ENCODE peak calls at places on chromosomes 12 and 14, in ten cellular contexts. One of them, this sample, is unnamed. For H3K27me3, the result is how much of the 10 kb centered on the place peaks cover.

GRCh38 chr12:69068431-69068830 is 135.5 kb upstream of the CPM start:
- DNase-seq in esophagus squamous epithelium: no peak
- DNase-seq in sigmoid colon: no peak
- DNase-seq in suprapubic skin: no peak
- DNase-seq in Peyer's patch: peak
- DNase-seq in H1: no peak
- DNase-seq in uterus: no peak
- DNase-seq in ovary: no peak
- DNase-seq in prostate gland: no peak
- DNase-seq in spleen: no peak
- DNase-seq in this sample: peak

GRCh38 chr12:44477331-44477980 is 398.7 kb downstream of the NELL2 start:
- DNase-seq in suprapubic skin: no peak
- DNase-seq in sigmoid colon: no peak
- DNase-seq in H1: no peak
- DNase-seq in prostate gland: no peak
- DNase-seq in esophagus squamous epithelium: no peak
- DNase-seq in ovary: no peak
- DNase-seq in Peyer's patch: no peak
- DNase-seq in uterus: no peak
- DNase-seq in spleen: no peak
- DNase-seq in this sample: no peak

GRCh38 chr12:30450872-30451271 is 244.8 kb downstream of the IPO8 start:
- DNase-seq in esophagus squamous epithelium: no peak
- DNase-seq in spleen: no peak
- DNase-seq in sigmoid colon: no peak
- DNase-seq in Peyer's patch: no peak
- DNase-seq in uterus: no peak
- DNase-seq in suprapubic skin: no peak
- DNase-seq in H1: no peak
- DNase-seq in ovary: no peak
- DNase-seq in prostate gland: no peak
- DNase-seq in this sample: no peak

GRCh38 chr12:70033310-70033709 is 208.3 kb downstream of the MYRFL start:
- DNase-seq in H1: no peak
- DNase-seq in suprapubic skin: no peak
- DNase-seq in uterus: no peak
- DNase-seq in spleen: no peak
- DNase-seq in prostate gland: no peak
- DNase-seq in Peyer's patch: no peak
- DNase-seq in sigmoid colon: no peak
- DNase-seq in esophagus squamous epithelium: no peak
- DNase-seq in ovary: no peak
- DNase-seq in this sample: no peak

GRCh38 chr12:10395390-10395998 is 5.7 kb upstream of the KLRK1 start:
- DNase-seq in H1: no peak
- DNase-seq in spleen: no peak
- DNase-seq in prostate gland: peak
- DNase-seq in ovary: peak
- DNase-seq in Peyer's patch: no peak
- DNase-seq in uterus: no peak
- DNase-seq in esophagus squamous epithelium: no peak
- DNase-seq in sigmoid colon: peak
- DNase-seq in suprapubic skin: no peak
- DNase-seq in this sample: peak

GRCh38 chr14:35390577-35391387 is 13.8 kb downstream of the NFKBIA start:
- DNase-seq in H1: no peak
- DNase-seq in uterus: no peak
- DNase-seq in spleen: no peak
- DNase-seq in Peyer's patch: no peak
- DNase-seq in prostate gland: no peak
- DNase-seq in suprapubic skin: no peak
- DNase-seq in ovary: no peak
- DNase-seq in esophagus squamous epithelium: no peak
- DNase-seq in sigmoid colon: no peak
- DNase-seq in this sample: no peak

GRCh38 chr12:96036765-96037455 is 1.5 kb upstream of the LTA4H start:
- DNase-seq in H1: no peak
- DNase-seq in uterus: no peak
- DNase-seq in suprapubic skin: no peak
- DNase-seq in esophagus squamous epithelium: no peak
- DNase-seq in prostate gland: no peak
- DNase-seq in sigmoid colon: no peak
- DNase-seq in Peyer's patch: no peak
- DNase-seq in ovary: no peak
- DNase-seq in spleen: peak
- DNase-seq in this sample: no peak

GRCh38 chr14:35215110-35215872 is 76.9 kb upstream of the PSMA6 start:
- DNase-seq in spleen: no peak
- DNase-seq in prostate gland: no peak
- DNase-seq in ovary: no peak
- DNase-seq in uterus: no peak
- DNase-seq in suprapubic skin: no peak
- DNase-seq in Peyer's patch: no peak
- DNase-seq in esophagus squamous epithelium: no peak
- DNase-seq in sigmoid colon: no peak
- DNase-seq in H1: no peak
- DNase-seq in this sample: no peak

GRCh38 chr12:4843907-4844306 is 65.8 kb upstream of the KCNA1 start:
- DNase-seq in sigmoid colon: no peak
- DNase-seq in prostate gland: no peak
- DNase-seq in uterus: no peak
- DNase-seq in H1: no peak
- DNase-seq in Peyer's patch: no peak
- DNase-seq in spleen: no peak
- DNase-seq in suprapubic skin: no peak
- DNase-seq in esophagus squamous epithelium: no peak
- DNase-seq in ovary: no peak
- DNase-seq in this sample: no peak

GRCh38 chr14:35682802-35683201 is 126.3 kb downstream of the RALGAPA1 start:
- DNase-seq in suprapubic skin: no peak
- DNase-seq in spleen: no peak
- DNase-seq in ovary: no peak
- DNase-seq in uterus: no peak
- DNase-seq in sigmoid colon: no peak
- DNase-seq in Peyer's patch: no peak
- DNase-seq in prostate gland: no peak
- DNase-seq in esophagus squamous epithelium: no peak
- DNase-seq in H1: no peak
- DNase-seq in this sample: no peak

GRCh38 chr12:108360487-108360886 is 21.4 kb upstream of the CMKLR1 start:
- DNase-seq in H1: no peak
- DNase-seq in Peyer's patch: no peak
- DNase-seq in ovary: no peak
- DNase-seq in esophagus squamous epithelium: no peak
- DNase-seq in spleen: no peak
- DNase-seq in suprapubic skin: peak
- DNase-seq in prostate gland: no peak
- DNase-seq in uterus: no peak
- DNase-seq in sigmoid colon: no peak
- DNase-seq in this sample: no peak

GRCh38 chr14:91752956-91753355 is 21.1 kb upstream of the CATSPERB start:
- DNase-seq in ovary: no peak
- DNase-seq in uterus: no peak
- DNase-seq in suprapubic skin: no peak
- DNase-seq in Peyer's patch: no peak
- DNase-seq in sigmoid colon: no peak
- DNase-seq in prostate gland: no peak
- DNase-seq in spleen: no peak
- DNase-seq in esophagus squamous epithelium: no peak
- DNase-seq in H1: no peak
- DNase-seq in this sample: no peak

GRCh38 chr12:91367234-91367849 is 184.7 kb upstream of the DCN start:
- DNase-seq in H1: no peak
- DNase-seq in sigmoid colon: no peak
- DNase-seq in esophagus squamous epithelium: no peak
- DNase-seq in suprapubic skin: no peak
- DNase-seq in Peyer's patch: no peak
- DNase-seq in uterus: no peak
- DNase-seq in spleen: no peak
- DNase-seq in ovary: no peak
- DNase-seq in prostate gland: no peak
- DNase-seq in this sample: no peak

GRCh38 chr14:71225108-71225507 is 317.8 kb downstream of the PCNX1 start:
- DNase-seq in Peyer's patch: no peak
- DNase-seq in uterus: no peak
- DNase-seq in spleen: no peak
- DNase-seq in sigmoid colon: no peak
- DNase-seq in H1: no peak
- DNase-seq in suprapubic skin: no peak
- DNase-seq in prostate gland: no peak
- DNase-seq in esophagus squamous epithelium: no peak
- DNase-seq in ovary: no peak
- DNase-seq in this sample: no peak
- TF ChIP-seq POLR2A in Peyer's patch: no peak
- TF ChIP-seq POLR2A in uterus: no peak
- TF ChIP-seq POLR2A in spleen: no peak
- TF ChIP-seq POLR2A in sigmoid colon: no peak
- TF ChIP-seq POLR2A in H1: no peak
- TF ChIP-seq POLR2A in suprapubic skin: no peak
- TF ChIP-seq POLR2A in prostate gland: no peak
- TF ChIP-seq POLR2A in esophagus squamous epithelium: no peak
- TF ChIP-seq POLR2A in ovary: no peak
- TF ChIP-seq POLR2A in this sample: no peak

DNA sequence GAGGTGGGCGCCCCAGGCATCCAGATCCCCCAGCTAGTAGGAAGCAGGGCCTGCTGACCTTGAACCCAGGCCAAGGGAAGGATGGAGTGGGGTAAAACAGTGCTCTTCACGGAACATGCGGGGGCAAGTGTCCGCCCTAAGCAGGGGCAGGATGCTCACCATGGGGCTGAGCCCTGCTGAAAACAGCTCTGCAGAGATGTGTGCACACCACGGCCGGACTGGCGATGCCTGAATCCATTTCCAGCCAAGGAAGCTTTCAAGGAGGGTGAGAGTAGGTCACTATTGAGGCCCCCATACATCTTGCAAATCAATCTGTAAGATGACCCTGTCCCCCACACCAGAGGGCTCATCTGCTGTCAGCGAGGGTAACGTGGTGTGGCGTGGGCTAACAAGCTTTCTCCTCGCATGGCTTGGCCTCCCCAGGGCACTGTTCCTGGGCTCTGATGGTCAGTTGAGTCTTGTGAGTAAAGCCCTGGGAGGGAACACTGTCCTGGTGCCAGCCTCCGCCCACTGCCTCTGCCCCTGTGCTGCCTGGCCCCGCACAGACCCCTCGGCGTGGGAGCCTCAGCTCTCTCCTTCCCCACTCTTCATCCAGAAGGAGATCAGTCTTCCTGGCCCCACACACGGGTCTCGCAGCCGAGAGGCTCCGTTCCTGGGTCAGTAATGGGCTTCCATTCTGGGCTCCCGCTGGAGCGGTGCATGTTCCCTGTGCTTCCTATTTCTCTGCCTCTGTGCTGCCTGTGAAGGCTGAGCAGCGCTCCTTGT is 69.1 kb downstream of the CCDC92 start:
- DNase-seq in esophagus squamous epithelium: no peak
- DNase-seq in prostate gland: no peak
- DNase-seq in spleen: peak
- DNase-seq in H1: no peak
- DNase-seq in ovary: no peak
- DNase-seq in uterus: no peak
- DNase-seq in Peyer's patch: no peak
- DNase-seq in suprapubic skin: no peak
- DNase-seq in sigmoid colon: no peak
- DNase-seq in this sample: no peak
- H3K27me3 ChIP-seq in esophagus squamous epithelium: under half
- H3K27me3 ChIP-seq in prostate gland: under half
- H3K27me3 ChIP-seq in spleen: under half
- H3K27me3 ChIP-seq in H1: under half
- H3K27me3 ChIP-seq in ovary: under half
- H3K27me3 ChIP-seq in uterus: under half
- H3K27me3 ChIP-seq in Peyer's patch: under half
- H3K27me3 ChIP-seq in suprapubic skin: under half
- H3K27me3 ChIP-seq in sigmoid colon: under half
- H3K27me3 ChIP-seq in this sample: under half

DNA sequence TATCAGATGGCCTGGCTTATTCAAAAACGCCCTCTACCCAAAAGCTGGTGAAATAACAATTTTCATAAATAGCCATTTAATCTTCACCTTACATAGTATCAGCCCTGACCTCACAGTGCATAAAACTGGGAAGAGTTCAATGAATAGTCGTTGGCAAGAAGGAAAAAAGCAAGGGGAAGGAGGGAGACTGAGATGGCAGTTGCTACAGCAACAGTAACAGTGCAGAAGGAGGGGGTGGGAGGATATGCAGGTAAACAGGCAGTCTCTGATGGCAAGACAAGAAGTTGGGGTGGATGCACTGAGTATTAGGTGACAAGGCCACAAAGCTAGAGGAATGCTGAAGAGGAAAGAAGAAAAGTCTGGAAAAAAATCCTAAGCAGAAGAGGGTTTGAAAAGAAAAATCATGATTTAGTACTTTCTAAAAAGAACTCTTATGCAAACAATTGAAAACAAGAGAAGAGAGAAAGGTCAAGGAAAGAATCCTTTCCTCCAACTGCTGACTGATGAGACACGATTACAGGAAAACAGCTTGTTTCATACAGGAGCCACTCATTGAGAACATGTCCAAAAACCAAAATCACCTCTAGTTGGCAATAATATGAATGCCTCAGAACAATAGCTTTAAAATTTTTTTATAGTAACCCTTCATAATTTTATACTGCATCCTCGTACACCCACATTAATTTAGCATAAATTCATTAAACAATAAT is 56.0 kb downstream of the DCAF5 start:
- DNase-seq in prostate gland: no peak
- DNase-seq in esophagus squamous epithelium: no peak
- DNase-seq in spleen: no peak
- DNase-seq in sigmoid colon: no peak
- DNase-seq in uterus: no peak
- DNase-seq in ovary: no peak
- DNase-seq in suprapubic skin: no peak
- DNase-seq in H1: no peak
- DNase-seq in Peyer's patch: no peak
- DNase-seq in this sample: no peak
- TF ChIP-seq POLR2A in prostate gland: no peak
- TF ChIP-seq POLR2A in esophagus squamous epithelium: no peak
- TF ChIP-seq POLR2A in spleen: no peak
- TF ChIP-seq POLR2A in sigmoid colon: no peak
- TF ChIP-seq POLR2A in uterus: no peak
- TF ChIP-seq POLR2A in ovary: no peak
- TF ChIP-seq POLR2A in suprapubic skin: no peak
- TF ChIP-seq POLR2A in H1: no peak
- TF ChIP-seq POLR2A in Peyer's patch: no peak
- TF ChIP-seq POLR2A in this sample: no peak

DNA sequence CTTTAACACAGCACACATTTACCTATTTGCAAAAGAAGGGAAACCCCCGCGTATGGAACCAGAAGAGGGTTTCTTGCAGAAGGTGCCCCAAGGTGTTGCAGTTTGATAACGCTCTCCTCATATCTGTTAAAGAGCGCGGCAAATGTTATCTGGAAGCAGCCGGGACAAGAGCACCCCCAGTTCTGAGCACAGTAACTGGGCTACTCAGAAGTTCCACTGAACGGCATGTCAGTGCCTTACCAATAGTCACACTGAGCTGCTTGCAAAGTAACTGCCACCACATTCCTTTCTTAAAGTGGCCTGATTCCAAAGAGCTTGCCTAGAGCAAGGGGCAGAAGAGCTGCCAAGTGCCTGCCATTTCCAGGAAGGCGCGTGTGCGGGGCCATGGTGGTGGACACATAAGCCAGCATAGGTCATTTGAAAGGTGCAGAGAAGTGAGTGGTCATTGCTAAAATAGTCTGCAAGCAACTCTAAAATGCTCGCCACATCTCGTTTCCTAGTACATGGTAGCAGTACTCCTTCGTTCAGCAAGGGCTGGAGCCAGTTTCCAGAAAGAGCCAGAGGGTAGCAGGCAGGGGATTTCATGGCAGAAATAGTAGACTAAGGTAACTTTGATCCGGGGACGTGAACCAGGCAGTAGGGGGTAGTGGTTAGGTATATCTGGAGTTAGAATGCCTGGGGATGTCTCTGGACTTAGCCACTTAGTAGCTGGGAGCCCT is 37.8 kb downstream of the SPTB start:
- DNase-seq in prostate gland: no peak
- DNase-seq in spleen: no peak
- DNase-seq in sigmoid colon: no peak
- DNase-seq in uterus: no peak
- DNase-seq in ovary: no peak
- DNase-seq in H1: no peak
- DNase-seq in Peyer's patch: no peak
- DNase-seq in esophagus squamous epithelium: no peak
- DNase-seq in suprapubic skin: no peak
- DNase-seq in this sample: no peak
- H3K27me3 ChIP-seq in prostate gland: under half
- H3K27me3 ChIP-seq in spleen: under half
- H3K27me3 ChIP-seq in sigmoid colon: under half
- H3K27me3 ChIP-seq in uterus: under half
- H3K27me3 ChIP-seq in ovary: under half
- H3K27me3 ChIP-seq in H1: under half
- H3K27me3 ChIP-seq in Peyer's patch: under half
- H3K27me3 ChIP-seq in esophagus squamous epithelium: under half
- H3K27me3 ChIP-seq in suprapubic skin: under half
- H3K27me3 ChIP-seq in this sample: under half

This sample was measured in body of pancreas.